ENCODE peak calls at places on chromosomes 6 and 20, in seven cellular contexts. One of them, this sample, is unnamed.

GRCh38 chr6:56335733-56336132 is 88.4 kb upstream of the COL21A1 start:
- DNase-seq in HEK293T: no peak
- DNase-seq in NCI-H345: no peak
- DNase-seq in DMS79: no peak
- DNase-seq in SHP77 treated with DMSO at 0.1 percent for 48 hours: no peak
- DNase-seq in upper lobe of right lung: no peak
- DNase-seq in lower lobe of right lung: no peak
- DNase-seq in this sample: no peak

GRCh38 chr20:32454164-32455145 is 96.3 kb downstream of the ASXL1 start:
- DNase-seq in lower lobe of right lung: no peak
- DNase-seq in NCI-H345: no peak
- DNase-seq in HEK293T: no peak
- DNase-seq in DMS79: no peak
- DNase-seq in SHP77 treated with DMSO at 0.1 percent for 48 hours: no peak
- DNase-seq in upper lobe of right lung: peak; percentile 58
- DNase-seq in this sample: no peak

GRCh38 chr6:686528-686927 is 6.4 kb downstream of the EXOC2 start:
- DNase-seq in DMS79: no peak
- DNase-seq in SHP77 treated with DMSO at 0.1 percent for 48 hours: no peak
- DNase-seq in lower lobe of right lung: no peak
- DNase-seq in NCI-H345: no peak
- DNase-seq in HEK293T: peak; percentile 62
- DNase-seq in upper lobe of right lung: no peak
- DNase-seq in this sample: no peak

GRCh38 chr20:48189177-48189576 is 403.9 kb upstream of the SULF2 start:
- DNase-seq in upper lobe of right lung: no peak
- DNase-seq in SHP77 treated with DMSO at 0.1 percent for 48 hours: no peak
- DNase-seq in HEK293T: no peak
- DNase-seq in NCI-H345: peak; percentile 30
- DNase-seq in lower lobe of right lung: no peak
- DNase-seq in DMS79: no peak
- DNase-seq in this sample: no peak

GRCh38 chr20:50003253-50003656 is 20.5 kb downstream of the SNAI1 start:
- DNase-seq in DMS79: no peak
- DNase-seq in HEK293T: no peak
- DNase-seq in lower lobe of right lung: no peak
- DNase-seq in NCI-H345: no peak
- DNase-seq in upper lobe of right lung: no peak
- DNase-seq in SHP77 treated with DMSO at 0.1 percent for 48 hours: no peak
- DNase-seq in this sample: no peak

GRCh38 chr20:11337361-11338130 is 580.1 kb upstream of the BTBD3 start:
- DNase-seq in upper lobe of right lung: no peak
- DNase-seq in HEK293T: no peak
- DNase-seq in DMS79: no peak
- DNase-seq in lower lobe of right lung: no peak
- DNase-seq in NCI-H345: no peak
- DNase-seq in SHP77 treated with DMSO at 0.1 percent for 48 hours: no peak
- DNase-seq in this sample: no peak

GRCh38 chr20:49496526-49497216 is 14.2 kb upstream of the KCNB1 start:
- DNase-seq in upper lobe of right lung: no peak
- DNase-seq in DMS79: no peak
- DNase-seq in NCI-H345: no peak
- DNase-seq in HEK293T: no peak
- DNase-seq in SHP77 treated with DMSO at 0.1 percent for 48 hours: no peak
- DNase-seq in lower lobe of right lung: no peak
- DNase-seq in this sample: no peak

GRCh38 chr20:23625236-23625964 is 12.4 kb downstream of the CST3 start:
- DNase-seq in upper lobe of right lung: no peak
- DNase-seq in HEK293T: no peak
- DNase-seq in NCI-H345: no peak
- DNase-seq in DMS79: no peak
- DNase-seq in lower lobe of right lung: no peak
- DNase-seq in SHP77 treated with DMSO at 0.1 percent for 48 hours: no peak
- DNase-seq in this sample: no peak

GRCh38 chr6:44974511-44974910 is 353.6 kb upstream of the RUNX2 start:
- DNase-seq in upper lobe of right lung: no peak
- DNase-seq in NCI-H345: no peak
- DNase-seq in HEK293T: no peak
- DNase-seq in DMS79: no peak
- DNase-seq in SHP77 treated with DMSO at 0.1 percent for 48 hours: no peak
- DNase-seq in lower lobe of right lung: no peak
- DNase-seq in this sample: no peak

GRCh38 chr6:36719126-36719525 is 21.5 kb downstream of the RAB44 start:
- DNase-seq in NCI-H345: no peak
- DNase-seq in DMS79: no peak
- DNase-seq in upper lobe of right lung: peak; percentile 33
- DNase-seq in HEK293T: no peak
- DNase-seq in lower lobe of right lung: no peak
- DNase-seq in SHP77 treated with DMSO at 0.1 percent for 48 hours: no peak
- DNase-seq in this sample: no peak

GRCh38 chr6:36662827-36663256 is 15.7 kb upstream of the CDKN1A start:
- DNase-seq in HEK293T: no peak
- DNase-seq in NCI-H345: peak; percentile 16
- DNase-seq in upper lobe of right lung: no peak
- DNase-seq in SHP77 treated with DMSO at 0.1 percent for 48 hours: no peak
- DNase-seq in DMS79: no peak
- DNase-seq in lower lobe of right lung: no peak
- DNase-seq in this sample: no peak

GRCh38 chr6:56868687-56869086 is 86.2 kb upstream of the BEND6 start:
- DNase-seq in SHP77 treated with DMSO at 0.1 percent for 48 hours: no peak
- DNase-seq in NCI-H345: no peak
- DNase-seq in lower lobe of right lung: no peak
- DNase-seq in upper lobe of right lung: no peak
- DNase-seq in HEK293T: no peak
- DNase-seq in DMS79: no peak
- DNase-seq in this sample: no peak

GRCh38 chr6:151240036-151240685 is 394 bp downstream of the AKAP12 start:
- DNase-seq in SHP77 treated with DMSO at 0.1 percent for 48 hours: no peak
- DNase-seq in lower lobe of right lung: peak; percentile 66
- DNase-seq in DMS79: no peak
- DNase-seq in HEK293T: peak; percentile 87
- DNase-seq in NCI-H345: peak; percentile 69
- DNase-seq in upper lobe of right lung: peak; percentile 72
- DNase-seq in this sample: no peak

GRCh38 chr6:33586108-33586640 is 6.1 kb upstream of the BAK1 start:
- DNase-seq in SHP77 treated with DMSO at 0.1 percent for 48 hours: no peak
- DNase-seq in lower lobe of right lung: no peak
- DNase-seq in HEK293T: no peak
- DNase-seq in DMS79: no peak
- DNase-seq in upper lobe of right lung: no peak
- DNase-seq in NCI-H345: no peak
- DNase-seq in this sample: peak; percentile 27

GRCh38 chr6:13765570-13765969 is 48.8 kb downstream of the MCUR1 start:
- DNase-seq in SHP77 treated with DMSO at 0.1 percent for 48 hours: no peak
- DNase-seq in NCI-H345: no peak
- DNase-seq in DMS79: no peak
- DNase-seq in HEK293T: no peak
- DNase-seq in lower lobe of right lung: no peak
- DNase-seq in upper lobe of right lung: no peak
- DNase-seq in this sample: no peak

GRCh38 chr6:163943647-163944395 is 529.3 kb downstream of the QKI start:
- DNase-seq in lower lobe of right lung: no peak
- DNase-seq in HEK293T: no peak
- DNase-seq in NCI-H345: peak; percentile 48
- DNase-seq in DMS79: no peak
- DNase-seq in SHP77 treated with DMSO at 0.1 percent for 48 hours: no peak
- DNase-seq in upper lobe of right lung: no peak
- DNase-seq in this sample: no peak

GRCh38 chr6:166119116-166119911 is 48.3 kb downstream of the TBXT start:
- DNase-seq in lower lobe of right lung: no peak
- DNase-seq in upper lobe of right lung: no peak
- DNase-seq in HEK293T: no peak
- DNase-seq in NCI-H345: no peak
- DNase-seq in SHP77 treated with DMSO at 0.1 percent for 48 hours: no peak
- DNase-seq in DMS79: no peak
- DNase-seq in this sample: no peak

GRCh38 chr20:53609501-53610445 is 16.1 kb upstream of the ZNF217 start:
- DNase-seq in lower lobe of right lung: peak; percentile 75
- DNase-seq in DMS79: peak; percentile 89
- DNase-seq in HEK293T: peak; percentile 37
- DNase-seq in upper lobe of right lung: peak; percentile 77
- DNase-seq in NCI-H345: peak; percentile 50
- DNase-seq in SHP77 treated with DMSO at 0.1 percent for 48 hours: peak; percentile 80
- DNase-seq in this sample: peak; percentile 87

GRCh38 chr6:150269857-150270223 is 99.0 kb upstream of the IYD start:
- DNase-seq in lower lobe of right lung: no peak
- DNase-seq in SHP77 treated with DMSO at 0.1 percent for 48 hours: no peak
- DNase-seq in NCI-H345: no peak
- DNase-seq in upper lobe of right lung: no peak
- DNase-seq in DMS79: no peak
- DNase-seq in HEK293T: no peak
- DNase-seq in this sample: no peak

GRCh38 chr6:33279971-33280511 is 3.1 kb downstream of the B3GALT4 start:
- DNase-seq in upper lobe of right lung: no peak
- DNase-seq in NCI-H345: no peak
- DNase-seq in HEK293T: peak; percentile 81
- DNase-seq in lower lobe of right lung: no peak
- DNase-seq in SHP77 treated with DMSO at 0.1 percent for 48 hours: peak; percentile 11
- DNase-seq in DMS79: no peak
- DNase-seq in this sample: no peak

GRCh38 chr6:100449239-100449691 is 15.5 kb downstream of the SIM1 start:
- DNase-seq in DMS79: no peak
- DNase-seq in upper lobe of right lung: no peak
- DNase-seq in NCI-H345: no peak
- DNase-seq in SHP77 treated with DMSO at 0.1 percent for 48 hours: no peak
- DNase-seq in HEK293T: no peak
- DNase-seq in lower lobe of right lung: no peak
- DNase-seq in this sample: no peak

GRCh38 chr20:56957737-56958553 is 308.5 kb downstream of the BMP7 start:
- DNase-seq in NCI-H345: peak; percentile 59
- DNase-seq in upper lobe of right lung: no peak
- DNase-seq in DMS79: peak; percentile 80
- DNase-seq in lower lobe of right lung: no peak
- DNase-seq in HEK293T: peak; percentile 61
- DNase-seq in SHP77 treated with DMSO at 0.1 percent for 48 hours: peak; percentile 64
- DNase-seq in this sample: no peak

GRCh38 chr20:64176548-64177419 is 12.5 kb downstream of the MYT1 start:
- DNase-seq in HEK293T: no peak
- DNase-seq in DMS79: no peak
- DNase-seq in NCI-H345: no peak
- DNase-seq in upper lobe of right lung: no peak
- DNase-seq in lower lobe of right lung: peak; percentile 18
- DNase-seq in SHP77 treated with DMSO at 0.1 percent for 48 hours: no peak
- DNase-seq in this sample: no peak

GRCh38 chr6:161292145-161292544 is 18.3 kb upstream of the AGPAT4 start:
- DNase-seq in lower lobe of right lung: no peak
- DNase-seq in SHP77 treated with DMSO at 0.1 percent for 48 hours: no peak
- DNase-seq in DMS79: no peak
- DNase-seq in upper lobe of right lung: no peak
- DNase-seq in HEK293T: no peak
- DNase-seq in NCI-H345: no peak
- DNase-seq in this sample: no peak

GRCh38 chr6:80217799-80218198 is 111.3 kb downstream of the BCKDHB start:
- DNase-seq in HEK293T: no peak
- DNase-seq in SHP77 treated with DMSO at 0.1 percent for 48 hours: no peak
- DNase-seq in upper lobe of right lung: no peak
- DNase-seq in DMS79: no peak
- DNase-seq in NCI-H345: no peak
- DNase-seq in lower lobe of right lung: no peak
- DNase-seq in this sample: no peak

This sample was measured in CD4-positive, alpha-beta memory T cell.